ENCODE peak calls at places on chromosomes 1 and 21, in seven cellular contexts. O is AML-193; G is hepatic stellate cell; P is SHP77 treated with DMSO at 0.1 percent for 48 hours; N is AG08396; S is stimulated activated CD4-positive, alpha-beta T cell treated with anti-CD3 and anti-CD28 coated beads, Interleukin-2, amount 100 ng/mL, for 48 hours; V is GM13977. I is an unnamed sample.
A peak's percentile ranks its signal among the peaks of the same experiment; 100 is the strongest.

GRCh38 chr1:7644086-7644485 is 127.0 kb upstream of the VAMP3 start:
- DNase-seq in G (no peak), N (no peak), V (no peak), S (no peak), P (no peak), O (no peak), I (no peak)

GRCh38 chr1:15802234-15802965 is 5.0 kb downstream of the UQCRHL start:
- DNase-seq in V (no peak), S (no peak), N (no peak), O (no peak), P (no peak), G (no peak), I (peak; percentile 32)

GRCh38 chr1:47023268-47024137 is at the start of gene CYP4X1:
- DNase-seq in N (no peak), S (no peak), V (no peak), G (no peak), O (no peak), P (no peak), I (peak; percentile 11)

GRCh38 chr1:40658895-40659648 is 6.4 kb downstream of the RIMS3 start:
- DNase-seq in O (no peak), P (no peak), N (no peak), G (no peak), S (no peak), V (no peak), I (no peak)

GRCh38 chr1:157219600-157219999 is 81.4 kb upstream of the ETV3 start:
- DNase-seq in O (no peak), S (no peak), G (no peak), P (no peak), N (no peak), V (no peak), I (no peak)

GRCh38 chr21:38729745-38730401 is 75.9 kb upstream of the ETS2 start:
- DNase-seq in G (no peak), V (no peak), S (no peak), N (peak; percentile 9), O (no peak), P (no peak), I (no peak)

GRCh38 chr1:75673399-75673798 is 51.1 kb upstream of the ACADM start:
- DNase-seq in N (no peak), S (no peak), V (no peak), O (no peak), G (no peak), P (no peak), I (no peak)

GRCh38 chr1:38297852-38298251 is 251.3 kb upstream of the POU3F1 start:
- DNase-seq in P (no peak), N (no peak), S (no peak), G (no peak), V (no peak), O (no peak), I (no peak)

GRCh38 chr1:7567376-7567775 is 203.7 kb upstream of the VAMP3 start:
- DNase-seq in G (no peak), P (no peak), S (no peak), V (no peak), O (no peak), N (no peak), I (no peak)

GRCh38 chr1:107835151-107835670 is 129.8 kb downstream of the VAV3 start:
- DNase-seq in S (no peak), V (no peak), O (no peak), G (no peak), P (no peak), N (no peak), I (no peak)

GRCh38 chr1:99603699-99604595 is 42.0 kb upstream of the PALMD start:
- DNase-seq in N (no peak), V (no peak), P (no peak), S (no peak), O (no peak), G (no peak), I (no peak)

GRCh38 chr21:33975548-33976081 is 60.0 kb upstream of the ATP5PO start:
- DNase-seq in N (no peak), G (peak; percentile 33), V (peak; percentile 76), P (no peak), S (peak; percentile 52), O (peak; percentile 87), I (peak; percentile 61)

GRCh38 chr1:50268049-50268448 is 155.2 kb downstream of the DMRTA2 start:
- DNase-seq in O (no peak), S (no peak), N (no peak), P (no peak), G (no peak), V (no peak), I (peak; percentile 8)

GRCh38 chr1:95375201-95375600 is 141.2 kb downstream of the RWDD3 start:
- DNase-seq in S (no peak), O (no peak), P (no peak), N (no peak), V (no peak), G (no peak), I (no peak)

GRCh38 chr1:2314297-2314802 is 77.0 kb downstream of the MORN1 start:
- DNase-seq in P (no peak), O (no peak), V (no peak), S (no peak), N (peak; percentile 84), G (peak; percentile 92), I (peak; percentile 26)

GRCh38 chr21:36976882-36977651 is 10.6 kb upstream of the HLCS start:
- DNase-seq in N (peak; percentile 34), P (peak; percentile 87), O (peak; percentile 88), G (peak; percentile 54), V (peak; percentile 62), S (no peak), I (peak; percentile 89)

GRCh38 chr1:176604461-176604860 is 141.5 kb downstream of the PAPPA2 start:
- DNase-seq in S (no peak), N (no peak), O (no peak), G (no peak), P (no peak), V (no peak), I (no peak)

GRCh38 chr21:40386301-40386911 is 460.6 kb downstream of the DSCAM start:
- DNase-seq in P (no peak), O (peak; percentile 9), G (no peak), N (peak; percentile 8), V (no peak), S (peak; percentile 23), I (peak; percentile 24)

GRCh38 chr1:40362699-40363098 is 10.8 kb upstream of the SMAP2 start:
- DNase-seq in V (no peak), G (peak; percentile 33), S (no peak), P (no peak), N (no peak), O (no peak), I (peak; percentile 72)

GRCh38 chr1:43056460-43056859 is 97.8 kb upstream of the SLC2A1 start:
- DNase-seq in O (no peak), S (no peak), N (no peak), P (no peak), V (no peak), G (no peak), I (no peak)

GRCh38 chr1:168582690-168583325 is 6.4 kb downstream of the XCL1 start:
- DNase-seq in P (no peak), V (no peak), S (no peak), N (peak; percentile 33), G (no peak), O (no peak), I (no peak)

GRCh38 chr1:54922921-54923421 is 36.0 kb upstream of the DHCR24 start:
- DNase-seq in P (no peak), N (no peak), V (no peak), S (no peak), O (no peak), G (no peak), I (no peak)

GRCh38 chr1:186418503-186418902 is 42.4 kb downstream of the PDC start:
- DNase-seq in G (no peak), P (peak; percentile 60), N (no peak), O (no peak), V (no peak), S (no peak), I (no peak)

GRCh38 chr1:36948606-36949005 is 85.7 kb downstream of the GRIK3 start:
- DNase-seq in G (no peak), V (no peak), O (no peak), S (no peak), P (no peak), N (no peak), I (no peak)

GRCh38 chr1:211200311-211200710 is 58.9 kb upstream of the RCOR3 start:
- DNase-seq in P (no peak), S (no peak), G (no peak), O (no peak), V (no peak), N (no peak), I (no peak)

GRCh38 chr21:15066231-15066577 is 1.4 kb upstream of the NRIP1 start:
- DNase-seq in V (no peak), G (no peak), S (no peak), P (no peak), N (no peak), O (no peak), I (peak; percentile 2)

GRCh38 chr1:25106981-25107642 is 125.2 kb downstream of the SYF2 start:
- DNase-seq in V (no peak), S (no peak), P (no peak), N (no peak), G (no peak), O (no peak), I (no peak)

GRCh38 chr21:44440241-44441040 is 14.9 kb upstream of the LRRC3 start:
- DNase-seq in N (no peak), G (no peak), O (no peak), V (no peak), P (no peak), S (no peak), I (no peak)